ENCODE peak calls at places on chromosomes 16 and 17, in five cellular contexts. N is cerebellum, M is fibroblast of pulmonary artery, B is NCI-H1105 treated with DMSO at 0.1 percent for 48 hours, Y is Calu3. S is an unnamed sample.

GRCh38 chr17:44197980-44198720 is 1.5 kb downstream of the ATXN7L3 start:
- DNase-seq in N (peak), M (peak), B (no peak), Y (peak), S (peak)

GRCh38 chr16:70736454-70737376 is 50.9 kb upstream of the MTSS2 start:
- DNase-seq in N (no peak), M (no peak), B (no peak), Y (no peak), S (no peak)

GRCh38 chr16:52123063-52123839 is 423.7 kb downstream of the TOX3 start:
- DNase-seq in N (no peak), M (no peak), B (no peak), Y (no peak), S (no peak)

GRCh38 chr16:88483392-88483641 is 30.2 kb downstream of the ZFPM1 start:
- DNase-seq in N (no peak), M (no peak), B (no peak), Y (no peak), S (no peak)

GRCh38 chr17:78879679-78880186 is 23.3 kb downstream of the CEP295NL start:
- DNase-seq in N (no peak), M (peak), B (no peak), Y (no peak), S (peak)

GRCh38 chr17:15928286-15928785 is 16.6 kb upstream of the ADORA2B start:
- DNase-seq in N (no peak), M (peak), B (no peak), Y (no peak), S (no peak)

GRCh38 chr17:77184474-77184873 is 43.7 kb downstream of the SEC14L1 start:
- DNase-seq in N (no peak), M (peak), B (no peak), Y (no peak), S (no peak)

GRCh38 chr17:66167189-66167815 is 24.6 kb downstream of the CEP112 start:
- DNase-seq in N (no peak), M (no peak), B (no peak), Y (no peak), S (no peak)

GRCh38 chr17:78575340-78575739 is 1.9 kb downstream of the DNAH17 start:
- DNase-seq in N (no peak), M (no peak), B (no peak), Y (no peak), S (no peak)

GRCh38 chr17:77193653-77194052 is 52.9 kb downstream of the SEC14L1 start:
- DNase-seq in N (no peak), M (no peak), B (no peak), Y (no peak), S (no peak)

S was measured in lung microvascular endothelial cell.